ENCODE peak calls at places on chromosomes 11 and 22, in nine cellular contexts. E is GM12878, B is GM23338, D is stomach, M is HepG2, A is HL-60, W is transverse colon, Z is HCT116, U is sigmoid colon. T is an unnamed sample.

GRCh38 chr11:111454561-111455192 is 57.5 kb downstream of the BTG4 start:
- DNase-seq in E (no peak), B (peak; percentile 88), D (no peak), M (peak; percentile 42), A (peak; percentile 42), W (peak; percentile 46), Z (no peak), U (no peak), T (no peak)

GRCh38 chr22:35633520-35633919 is 14.7 kb upstream of the APOL6 start:
- DNase-seq in E (no peak), B (no peak), D (no peak), M (no peak), A (no peak), W (no peak), Z (no peak), U (peak; percentile 25), T (no peak)

GRCh38 chr11:20015529-20016427 is 144.5 kb downstream of the DBX1 start:
- DNase-seq in E (no peak), B (no peak), D (no peak), M (no peak), A (no peak), W (no peak), Z (no peak), U (no peak), T (no peak)

GRCh38 chr11:2981130-2981529 is 11.0 kb downstream of the NAP1L4 start:
- DNase-seq in E (no peak), B (no peak), D (no peak), M (no peak), A (no peak), W (no peak), Z (no peak), U (no peak), T (no peak)

GRCh38 chr11:85953491-85954143 is 98.4 kb downstream of the CCDC83 start:
- DNase-seq in E (no peak), B (no peak), D (no peak), M (no peak), A (no peak), W (no peak), Z (no peak), U (no peak), T (no peak)

GRCh38 chr11:96778272-96778671 is 388.5 kb downstream of the JRKL start:
- DNase-seq in E (no peak), B (peak; percentile 5), D (no peak), M (no peak), A (no peak), W (no peak), Z (no peak), U (no peak), T (no peak)

GRCh38 chr11:1734571-1735081 is 15.8 kb downstream of the IFITM10 start:
- DNase-seq in E (no peak), B (no peak), D (no peak), M (no peak), A (no peak), W (no peak), Z (no peak), U (no peak), T (no peak)

GRCh38 chr11:30314625-30315024 is 8.3 kb upstream of the ARL14EP start:
- DNase-seq in E (no peak), B (peak; percentile 27), D (no peak), M (no peak), A (no peak), W (no peak), Z (no peak), U (no peak), T (no peak)

GRCh38 chr11:65888163-65888814 is at the start of gene FIBP:
- DNase-seq in E (peak; percentile 83), B (peak; percentile 97), D (peak; percentile 98), M (peak; percentile 90), A (peak; percentile 98), W (peak; percentile 98), Z (peak; percentile 91), U (peak; percentile 99), T (no peak)

GRCh38 chr11:65894034-65894591 is 3.6 kb downstream of the CCDC85B start:
- DNase-seq in E (no peak), B (no peak), D (no peak), M (no peak), A (peak; percentile 69), W (no peak), Z (no peak), U (no peak), T (no peak)

GRCh38 chr11:65890324-65891179 is at the start of gene CCDC85B:
- DNase-seq in E (peak; percentile 77), B (peak; percentile 94), D (peak; percentile 99), M (peak; percentile 84), A (peak; percentile 97), W (peak; percentile 99), Z (peak; percentile 84), U (peak; percentile 100), T (no peak)

GRCh38 chr11:65892661-65893317 is 2.3 kb downstream of the CCDC85B start:
- DNase-seq in E (no peak), B (no peak), D (no peak), M (no peak), A (no peak), W (no peak), Z (no peak), U (no peak), T (no peak)

DNA sequence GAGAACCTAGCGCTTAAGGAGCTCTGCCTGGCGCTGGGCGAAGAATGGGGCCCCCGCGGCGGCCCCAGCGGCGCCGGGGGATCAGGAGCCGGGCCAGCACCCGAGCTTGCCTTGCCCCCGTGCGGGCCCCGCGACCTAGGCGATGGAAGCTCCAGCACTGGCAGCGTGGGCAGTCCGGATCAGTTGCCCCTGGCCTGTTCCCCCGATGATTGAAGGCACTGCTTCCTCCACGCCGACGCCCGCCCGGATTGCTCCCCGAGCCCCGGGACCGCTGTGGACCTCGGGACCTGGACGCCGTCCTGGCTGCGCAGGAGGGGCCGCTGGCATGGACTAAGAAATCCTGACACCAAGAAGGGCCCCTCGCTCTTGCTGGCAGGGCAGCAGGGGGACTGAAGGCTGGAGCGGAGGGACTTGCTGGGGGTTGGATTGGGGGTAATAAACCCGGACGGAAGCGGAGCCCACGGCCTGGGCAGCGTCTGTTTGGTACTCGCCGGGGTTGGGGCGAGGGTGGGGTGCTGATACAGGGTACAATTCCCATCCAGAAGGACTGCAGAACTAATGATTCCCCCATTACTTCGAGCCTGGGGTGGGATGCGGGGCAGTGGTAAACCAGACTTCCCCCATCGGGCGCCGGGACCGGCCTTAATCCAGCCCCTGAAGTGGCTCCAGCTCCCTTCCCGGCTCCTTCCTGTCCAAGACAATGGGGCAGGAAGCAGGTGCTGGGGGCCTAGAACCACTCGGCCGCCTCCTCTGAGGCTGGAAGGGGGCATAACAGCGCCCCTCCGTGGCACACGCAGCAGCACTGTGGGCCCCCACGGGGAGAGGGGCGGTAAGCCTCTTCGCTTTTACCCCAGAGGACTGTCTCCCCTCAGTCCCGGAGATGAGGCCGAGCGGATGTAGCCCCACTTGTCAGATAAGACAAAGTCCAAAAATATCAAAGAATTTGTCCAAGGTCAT is 985 bp downstream of the CCDC85B start:
- DNase-seq in E (no peak), B (peak; percentile 83), D (no peak), M (peak; percentile 78), A (no peak), W (no peak), Z (no peak), U (peak; percentile 81), T (no peak)
- TF ChIP-seq CTCF in E (peak; percentile 58), B (peak; percentile 73), D (no peak), M (peak; percentile 88), A (no peak), W (no peak), Z (peak; percentile 33), U (no peak), T (peak; percentile 84)

DNA sequence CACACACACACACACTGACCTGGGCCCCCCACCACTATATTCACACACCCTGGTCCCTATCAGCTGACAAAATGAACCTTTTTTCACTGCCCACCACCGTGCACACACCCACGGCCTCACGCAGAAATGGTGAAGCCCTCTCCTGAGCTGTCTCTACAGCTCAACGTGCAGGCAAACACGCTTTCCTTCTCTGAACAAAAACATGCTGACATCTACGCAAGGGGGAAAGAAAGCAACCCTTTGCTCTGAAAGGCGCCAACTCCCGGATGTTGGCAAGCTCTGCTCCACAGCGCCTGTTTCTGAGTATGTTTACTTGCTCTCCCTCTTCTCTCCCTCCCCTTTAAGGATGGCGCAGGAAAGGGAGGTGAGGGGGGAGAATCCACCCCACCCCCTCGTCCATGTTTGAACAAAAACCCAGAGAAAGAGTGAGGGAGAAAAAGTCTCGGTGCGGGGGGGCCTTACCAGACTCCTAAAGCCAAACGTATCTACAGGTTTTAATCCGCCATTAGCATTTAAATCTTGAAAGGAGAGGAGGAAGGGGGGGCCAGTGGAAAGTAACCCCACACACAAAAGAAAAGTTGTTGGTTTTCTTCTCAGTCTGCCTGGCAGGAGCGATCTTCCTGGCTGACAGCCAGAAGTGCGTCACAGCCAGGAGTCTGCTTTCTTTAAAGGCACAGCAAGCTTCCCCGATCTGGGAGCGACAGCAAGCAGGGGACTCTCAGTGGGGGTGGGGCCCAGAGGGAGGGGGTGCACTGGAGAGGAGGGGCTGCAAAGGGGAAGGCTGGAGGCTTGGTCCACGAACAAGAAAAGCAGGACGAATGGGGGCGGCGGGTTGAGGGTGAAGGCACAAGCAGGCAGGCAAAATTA is 39.6 kb downstream of the NUMA1 start:
- DNase-seq in E (no peak), B (peak; percentile 74), D (peak; percentile 97), M (peak; percentile 88), A (peak; percentile 75), W (peak; percentile 95), Z (peak; percentile 72), U (peak; percentile 99), T (no peak)
- TF ChIP-seq POLR2AphosphoS5 in E (peak; percentile 1), B (no peak), D (peak; percentile 80), M (no peak), A (peak; percentile 37), W (peak; percentile 80), Z (peak; percentile 43), U (peak; percentile 90), T (peak; percentile 4)

GRCh38 chr11:127474735-127475134 is 474.2 kb upstream of the KIRREL3 start:
- DNase-seq in E (no peak), B (no peak), D (no peak), M (no peak), A (no peak), W (no peak), Z (no peak), U (no peak), T (no peak)

GRCh38 chr11:127471662-127472061 is 471.1 kb upstream of the KIRREL3 start:
- DNase-seq in E (no peak), B (peak; percentile 40), D (no peak), M (no peak), A (no peak), W (no peak), Z (no peak), U (no peak), T (no peak)

GRCh38 chr11:127470485-127470884 is 469.9 kb upstream of the KIRREL3 start:
- DNase-seq in E (no peak), B (peak; percentile 56), D (no peak), M (no peak), A (peak; percentile 10), W (peak; percentile 8), Z (no peak), U (no peak), T (peak; percentile 13)
- TF ChIP-seq CTCF in E (peak; percentile 25), B (peak; percentile 77), D (no peak), M (no peak), A (peak; percentile 39), W (peak; percentile 28), Z (no peak), U (no peak), T (peak; percentile 55)

GRCh38 chr11:48093323-48093722 is 113.0 kb downstream of the PTPRJ start:
- DNase-seq in E (no peak), B (no peak), D (no peak), M (no peak), A (no peak), W (no peak), Z (no peak), U (no peak), T (no peak)

GRCh38 chr11:48095779-48096470 is 115.6 kb downstream of the PTPRJ start:
- DNase-seq in E (no peak), B (no peak), D (no peak), M (no peak), A (no peak), W (no peak), Z (no peak), U (no peak), T (no peak)

GRCh38 chr11:48091426-48092102 is 111.2 kb downstream of the PTPRJ start:
- DNase-seq in E (no peak), B (no peak), D (no peak), M (no peak), A (no peak), W (no peak), Z (no peak), U (no peak), T (no peak)

GRCh38 chr11:48094643-48095339 is 114.4 kb downstream of the PTPRJ start:
- DNase-seq in E (no peak), B (no peak), D (no peak), M (no peak), A (no peak), W (no peak), Z (no peak), U (no peak), T (no peak)

DNA sequence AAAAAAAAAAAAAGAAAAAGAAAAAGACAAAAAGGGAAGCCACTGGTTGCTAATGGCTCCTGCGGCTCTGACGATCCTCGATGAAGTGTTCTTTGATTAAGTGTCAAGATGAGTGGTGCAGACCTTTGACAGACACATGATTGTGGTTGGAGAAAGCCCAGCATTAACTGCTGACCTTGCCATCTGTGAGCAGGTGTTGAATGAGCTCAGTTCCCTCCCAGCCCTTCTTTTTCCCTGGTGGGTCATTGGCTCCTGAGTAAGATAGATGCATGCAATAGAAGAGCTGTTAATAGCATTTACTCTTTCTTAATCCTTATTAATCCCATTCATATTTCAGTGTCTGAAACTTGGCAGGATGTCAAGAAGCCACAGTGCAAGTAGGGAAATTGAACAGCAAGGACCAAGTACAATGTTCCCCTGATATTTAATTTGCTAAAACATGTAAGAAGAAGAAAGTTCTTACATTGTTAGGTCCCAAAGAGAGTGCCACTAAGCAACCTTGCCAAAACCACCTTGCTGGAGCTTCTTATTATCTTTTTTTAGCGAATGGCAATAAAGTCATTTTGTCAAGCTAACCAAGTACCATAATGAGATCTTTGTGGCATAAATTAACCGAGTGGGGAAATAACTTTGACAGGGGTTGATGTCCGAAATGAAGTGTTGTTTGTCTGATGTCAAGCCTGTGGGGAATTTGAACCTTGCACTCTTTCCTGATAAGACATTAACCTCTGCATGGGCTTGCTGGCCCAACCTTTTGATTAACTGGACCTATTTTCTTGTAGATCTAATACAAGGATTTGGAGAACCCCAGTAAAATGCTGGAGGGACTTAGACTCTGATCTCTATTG is 113.7 kb downstream of the PTPRJ start:
- DNase-seq in E (no peak), B (no peak), D (no peak), M (peak; percentile 77), A (no peak), W (no peak), Z (no peak), U (no peak), T (no peak)
- TF ChIP-seq POLR2AphosphoS5 in E (no peak), B (no peak), D (no peak), M (no peak), A (no peak), W (no peak), Z (no peak), U (no peak), T (no peak)

T was measured in Panc1.